ENCODE peak calls at places on chromosomes 7 and 10, in nine cellular contexts. One of them, this sample, is unnamed.
A peak's percentile ranks its signal among the peaks of the same experiment; 100 is the strongest.

GRCh38 chr7:2529161-2530075 is 9.8 kb downstream of the LFNG start:
- DNase-seq in WTC11: no peak
- DNase-seq in breast epithelium: no peak
- DNase-seq in adrenal gland: peak; percentile 80
- DNase-seq in RWPE1: peak; percentile 48
- DNase-seq in hepatocyte: no peak
- DNase-seq in dorsolateral prefrontal cortex: no peak
- DNase-seq in CD4-positive, alpha-beta T cell: peak; percentile 51
- DNase-seq in OCI-LY7: peak; percentile 76
- DNase-seq in this sample: peak; percentile 40

GRCh38 chr10:1882728-1883127 is 145.4 kb upstream of the ADARB2 start:
- DNase-seq in WTC11: no peak
- DNase-seq in breast epithelium: no peak
- DNase-seq in adrenal gland: no peak
- DNase-seq in RWPE1: no peak
- DNase-seq in hepatocyte: no peak
- DNase-seq in dorsolateral prefrontal cortex: no peak
- DNase-seq in CD4-positive, alpha-beta T cell: no peak
- DNase-seq in OCI-LY7: no peak
- DNase-seq in this sample: no peak

GRCh38 chr7:139570119-139570518 is 46.6 kb downstream of the CLEC2L start:
- DNase-seq in WTC11: no peak
- DNase-seq in breast epithelium: no peak
- DNase-seq in adrenal gland: no peak
- DNase-seq in RWPE1: no peak
- DNase-seq in hepatocyte: no peak
- DNase-seq in dorsolateral prefrontal cortex: peak; percentile 89
- DNase-seq in CD4-positive, alpha-beta T cell: no peak
- DNase-seq in OCI-LY7: no peak
- DNase-seq in this sample: no peak

GRCh38 chr7:128082431-128082830 is 51.2 kb upstream of the LRRC4 start:
- DNase-seq in WTC11: no peak
- DNase-seq in breast epithelium: no peak
- DNase-seq in adrenal gland: no peak
- DNase-seq in RWPE1: no peak
- DNase-seq in hepatocyte: no peak
- DNase-seq in dorsolateral prefrontal cortex: peak; percentile 18
- DNase-seq in CD4-positive, alpha-beta T cell: no peak
- DNase-seq in OCI-LY7: no peak
- DNase-seq in this sample: no peak

GRCh38 chr7:1673581-1674102 is 3.6 kb downstream of the ELFN1 start:
- DNase-seq in WTC11: no peak
- DNase-seq in breast epithelium: no peak
- DNase-seq in adrenal gland: peak; percentile 7
- DNase-seq in RWPE1: no peak
- DNase-seq in hepatocyte: no peak
- DNase-seq in dorsolateral prefrontal cortex: no peak
- DNase-seq in CD4-positive, alpha-beta T cell: no peak
- DNase-seq in OCI-LY7: no peak
- DNase-seq in this sample: no peak

GRCh38 chr7:101315336-101315735 is 6.3 kb downstream of the IFT22 start:
- DNase-seq in WTC11: peak; percentile 72
- DNase-seq in breast epithelium: no peak
- DNase-seq in adrenal gland: no peak
- DNase-seq in RWPE1: no peak
- DNase-seq in hepatocyte: peak; percentile 64
- DNase-seq in dorsolateral prefrontal cortex: no peak
- DNase-seq in CD4-positive, alpha-beta T cell: peak; percentile 41
- DNase-seq in OCI-LY7: peak; percentile 67
- DNase-seq in this sample: peak; percentile 48

GRCh38 chr10:11546581-11546980 is 64.9 kb downstream of the USP6NL start:
- DNase-seq in WTC11: no peak
- DNase-seq in breast epithelium: no peak
- DNase-seq in adrenal gland: no peak
- DNase-seq in RWPE1: no peak
- DNase-seq in hepatocyte: no peak
- DNase-seq in dorsolateral prefrontal cortex: no peak
- DNase-seq in CD4-positive, alpha-beta T cell: no peak
- DNase-seq in OCI-LY7: no peak
- DNase-seq in this sample: peak; percentile 40

GRCh38 chr7:157309990-157310668 is 26.7 kb upstream of the DNAJB6 start:
- DNase-seq in WTC11: peak; percentile 76
- DNase-seq in breast epithelium: peak; percentile 80
- DNase-seq in adrenal gland: no peak
- DNase-seq in RWPE1: peak; percentile 82
- DNase-seq in hepatocyte: no peak
- DNase-seq in dorsolateral prefrontal cortex: no peak
- DNase-seq in CD4-positive, alpha-beta T cell: no peak
- DNase-seq in OCI-LY7: no peak
- DNase-seq in this sample: peak; percentile 97

GRCh38 chr10:132849546-132850031 is 63.6 kb upstream of the NKX6-2 start:
- DNase-seq in WTC11: peak; percentile 7
- DNase-seq in breast epithelium: no peak
- DNase-seq in adrenal gland: no peak
- DNase-seq in RWPE1: no peak
- DNase-seq in hepatocyte: no peak
- DNase-seq in dorsolateral prefrontal cortex: peak; percentile 41
- DNase-seq in CD4-positive, alpha-beta T cell: no peak
- DNase-seq in OCI-LY7: no peak
- DNase-seq in this sample: no peak

GRCh38 chr10:133444342-133445267 is 9.1 kb upstream of the SCART1 start:
- DNase-seq in WTC11: no peak
- DNase-seq in breast epithelium: peak; percentile 12
- DNase-seq in adrenal gland: no peak
- DNase-seq in RWPE1: no peak
- DNase-seq in hepatocyte: no peak
- DNase-seq in dorsolateral prefrontal cortex: no peak
- DNase-seq in CD4-positive, alpha-beta T cell: no peak
- DNase-seq in OCI-LY7: no peak
- DNase-seq in this sample: no peak

GRCh38 chr10:132506711-132507466 is 30.7 kb upstream of the INPP5A start:
- DNase-seq in WTC11: no peak
- DNase-seq in breast epithelium: no peak
- DNase-seq in adrenal gland: no peak
- DNase-seq in RWPE1: no peak
- DNase-seq in hepatocyte: peak; percentile 40
- DNase-seq in dorsolateral prefrontal cortex: peak; percentile 42
- DNase-seq in CD4-positive, alpha-beta T cell: no peak
- DNase-seq in OCI-LY7: no peak
- DNase-seq in this sample: peak; percentile 50

GRCh38 chr10:96719205-96719604 is 1.1 kb downstream of the PIK3AP1 start:
- DNase-seq in WTC11: no peak
- DNase-seq in breast epithelium: no peak
- DNase-seq in adrenal gland: no peak
- DNase-seq in RWPE1: no peak
- DNase-seq in hepatocyte: peak; percentile 24
- DNase-seq in dorsolateral prefrontal cortex: no peak
- DNase-seq in CD4-positive, alpha-beta T cell: no peak
- DNase-seq in OCI-LY7: peak; percentile 60
- DNase-seq in this sample: no peak

GRCh38 chr7:51455948-51456347 is 139.3 kb upstream of the COBL start:
- DNase-seq in WTC11: peak; percentile 27
- DNase-seq in breast epithelium: no peak
- DNase-seq in adrenal gland: no peak
- DNase-seq in RWPE1: no peak
- DNase-seq in hepatocyte: no peak
- DNase-seq in dorsolateral prefrontal cortex: no peak
- DNase-seq in CD4-positive, alpha-beta T cell: no peak
- DNase-seq in OCI-LY7: no peak
- DNase-seq in this sample: no peak

GRCh38 chr10:15237351-15237750 is 68.9 kb upstream of the NMT2 start:
- DNase-seq in WTC11: no peak
- DNase-seq in breast epithelium: no peak
- DNase-seq in adrenal gland: no peak
- DNase-seq in RWPE1: peak; percentile 22
- DNase-seq in hepatocyte: no peak
- DNase-seq in dorsolateral prefrontal cortex: no peak
- DNase-seq in CD4-positive, alpha-beta T cell: no peak
- DNase-seq in OCI-LY7: no peak
- DNase-seq in this sample: peak; percentile 14

DNA sequence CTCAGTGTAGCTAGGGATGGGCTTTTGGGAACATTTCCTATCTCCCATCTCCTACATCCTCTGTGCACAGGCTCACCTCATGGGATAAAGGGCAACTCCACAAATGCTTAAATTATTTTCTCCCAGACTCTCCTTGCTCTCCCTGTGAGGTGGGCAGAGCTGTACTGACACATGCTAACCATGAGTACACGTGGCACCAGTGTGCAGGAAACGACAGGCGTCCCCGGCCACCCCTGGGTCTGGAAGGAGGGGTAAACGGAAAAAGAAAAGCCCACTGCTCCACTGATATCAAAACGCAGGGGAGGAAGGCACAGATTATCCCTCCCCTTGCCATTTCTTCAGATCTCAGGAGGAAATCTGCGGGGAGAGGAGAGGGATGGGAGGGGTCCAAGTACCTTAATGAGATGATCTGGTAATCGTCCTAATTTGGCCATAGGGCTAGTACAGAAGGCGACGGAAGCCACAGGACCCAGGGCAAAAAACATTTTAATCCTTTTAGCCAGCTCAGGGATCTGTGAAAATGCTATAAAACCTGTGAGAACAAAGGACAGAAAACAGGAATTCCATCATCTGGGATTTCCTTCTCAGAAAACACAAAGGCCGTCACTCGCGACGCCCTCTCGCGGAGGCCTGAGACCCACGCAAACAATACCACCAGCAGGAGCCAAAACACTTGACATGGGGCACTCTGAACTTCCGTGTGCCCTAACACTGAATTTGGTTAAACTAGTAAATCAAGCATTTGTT is 17.8 kb upstream of the CH25H start:
- DNase-seq in WTC11: no peak
- DNase-seq in breast epithelium: no peak
- DNase-seq in adrenal gland: no peak
- DNase-seq in RWPE1: no peak
- DNase-seq in hepatocyte: peak; percentile 30
- DNase-seq in dorsolateral prefrontal cortex: no peak
- DNase-seq in CD4-positive, alpha-beta T cell: no peak
- DNase-seq in OCI-LY7: no peak
- DNase-seq in this sample: no peak
- TF ChIP-seq CTCF in WTC11: no peak
- TF ChIP-seq CTCF in breast epithelium: no peak
- TF ChIP-seq CTCF in adrenal gland: peak; percentile 17
- TF ChIP-seq CTCF in RWPE1: no peak
- TF ChIP-seq CTCF in hepatocyte: peak; percentile 40
- TF ChIP-seq CTCF in dorsolateral prefrontal cortex: peak; percentile 58
- TF ChIP-seq CTCF in CD4-positive, alpha-beta T cell: peak; percentile 23
- TF ChIP-seq CTCF in OCI-LY7: no peak
- TF ChIP-seq CTCF in this sample: no peak

GRCh38 chr7:135164357-135165021 is 6.0 kb downstream of the CYREN start:
- DNase-seq in WTC11: no peak
- DNase-seq in breast epithelium: no peak
- DNase-seq in adrenal gland: no peak
- DNase-seq in RWPE1: no peak
- DNase-seq in hepatocyte: no peak
- DNase-seq in dorsolateral prefrontal cortex: no peak
- DNase-seq in CD4-positive, alpha-beta T cell: no peak
- DNase-seq in OCI-LY7: no peak
- DNase-seq in this sample: no peak
- TF ChIP-seq CTCF in WTC11: no peak
- TF ChIP-seq CTCF in breast epithelium: no peak
- TF ChIP-seq CTCF in adrenal gland: no peak
- TF ChIP-seq CTCF in RWPE1: no peak
- TF ChIP-seq CTCF in hepatocyte: no peak
- TF ChIP-seq CTCF in dorsolateral prefrontal cortex: no peak
- TF ChIP-seq CTCF in CD4-positive, alpha-beta T cell: no peak
- TF ChIP-seq CTCF in OCI-LY7: no peak
- TF ChIP-seq CTCF in this sample: no peak

DNA sequence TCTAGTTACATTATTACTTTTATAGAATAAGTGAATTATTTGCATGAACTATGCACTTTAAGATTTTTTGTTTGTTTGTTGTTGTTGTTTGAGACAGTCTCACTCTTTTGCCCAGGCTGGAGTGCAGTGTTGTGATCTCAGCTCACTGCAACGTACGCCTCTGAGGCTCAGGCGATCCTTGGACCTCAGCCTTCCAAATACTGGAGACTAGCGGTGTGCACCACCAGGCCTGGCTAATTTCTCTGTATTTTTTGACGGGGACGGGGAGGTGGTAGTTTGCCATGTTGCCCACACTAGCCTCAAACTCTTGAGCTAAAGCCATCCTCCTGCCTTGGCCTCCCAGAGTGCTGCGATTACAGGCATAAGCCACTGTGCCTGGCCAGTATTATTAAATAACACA is 29.2 kb downstream of the KCND2 start:
- DNase-seq in WTC11: no peak
- DNase-seq in breast epithelium: no peak
- DNase-seq in adrenal gland: no peak
- DNase-seq in RWPE1: no peak
- DNase-seq in hepatocyte: no peak
- DNase-seq in dorsolateral prefrontal cortex: no peak
- DNase-seq in CD4-positive, alpha-beta T cell: no peak
- DNase-seq in OCI-LY7: no peak
- DNase-seq in this sample: no peak
- TF ChIP-seq CTCF in WTC11: no peak
- TF ChIP-seq CTCF in breast epithelium: no peak
- TF ChIP-seq CTCF in adrenal gland: no peak
- TF ChIP-seq CTCF in RWPE1: no peak
- TF ChIP-seq CTCF in hepatocyte: no peak
- TF ChIP-seq CTCF in dorsolateral prefrontal cortex: no peak
- TF ChIP-seq CTCF in CD4-positive, alpha-beta T cell: no peak
- TF ChIP-seq CTCF in OCI-LY7: no peak
- TF ChIP-seq CTCF in this sample: no peak

GRCh38 chr7:99531354-99531765 is 20.6 kb downstream of the FAM200A start:
- DNase-seq in WTC11: no peak
- DNase-seq in breast epithelium: no peak
- DNase-seq in adrenal gland: no peak
- DNase-seq in RWPE1: no peak
- DNase-seq in hepatocyte: no peak
- DNase-seq in dorsolateral prefrontal cortex: no peak
- DNase-seq in CD4-positive, alpha-beta T cell: no peak
- DNase-seq in OCI-LY7: no peak
- DNase-seq in this sample: peak; percentile 18

GRCh38 chr7:99521399-99521798 is 16.9 kb downstream of the ZKSCAN5 start:
- DNase-seq in WTC11: no peak
- DNase-seq in breast epithelium: no peak
- DNase-seq in adrenal gland: no peak
- DNase-seq in RWPE1: no peak
- DNase-seq in hepatocyte: no peak
- DNase-seq in dorsolateral prefrontal cortex: no peak
- DNase-seq in CD4-positive, alpha-beta T cell: no peak
- DNase-seq in OCI-LY7: no peak
- DNase-seq in this sample: no peak

DNA sequence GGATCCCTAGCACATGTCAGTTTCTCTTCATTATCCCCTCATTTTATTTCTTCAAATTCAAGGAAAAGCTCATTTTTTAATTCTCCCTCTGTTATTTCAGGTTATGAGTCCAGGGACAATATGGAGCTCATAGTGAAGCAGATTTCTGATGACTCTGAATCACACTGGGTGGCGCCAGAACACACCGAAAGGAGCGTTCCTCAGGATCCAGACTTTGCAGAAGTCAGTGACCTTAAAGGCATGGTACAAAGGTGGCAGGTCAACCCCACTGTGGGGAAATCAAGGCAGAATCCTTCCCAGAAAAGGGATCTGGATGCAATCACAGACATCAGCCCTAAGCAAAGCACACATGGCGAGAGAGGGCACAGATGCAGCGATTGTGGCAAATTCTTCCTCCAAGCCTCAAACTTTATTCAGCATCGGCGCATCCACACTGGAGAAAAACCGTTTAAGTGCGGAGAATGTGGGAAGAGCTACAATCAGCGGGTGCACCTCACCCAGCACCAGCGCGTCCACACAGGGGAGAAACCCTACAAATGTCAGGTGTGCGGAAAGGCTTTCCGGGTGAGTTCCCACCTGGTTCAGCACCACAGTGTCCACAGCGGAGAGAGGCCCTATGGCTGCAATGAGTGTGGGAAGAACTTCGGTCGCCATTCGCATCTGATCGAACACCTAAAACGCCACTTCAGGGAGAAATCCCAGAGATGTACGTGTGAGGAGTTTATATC is 21.4 kb downstream of the ZKSCAN5 start:
- DNase-seq in WTC11: peak; percentile 37
- DNase-seq in breast epithelium: no peak
- DNase-seq in adrenal gland: no peak
- DNase-seq in RWPE1: no peak
- DNase-seq in hepatocyte: no peak
- DNase-seq in dorsolateral prefrontal cortex: no peak
- DNase-seq in CD4-positive, alpha-beta T cell: peak; percentile 25
- DNase-seq in OCI-LY7: peak; percentile 31
- DNase-seq in this sample: no peak
- TF ChIP-seq CTCF in WTC11: no peak
- TF ChIP-seq CTCF in breast epithelium: no peak
- TF ChIP-seq CTCF in adrenal gland: no peak
- TF ChIP-seq CTCF in RWPE1: no peak
- TF ChIP-seq CTCF in hepatocyte: peak; percentile 30
- TF ChIP-seq CTCF in dorsolateral prefrontal cortex: no peak
- TF ChIP-seq CTCF in CD4-positive, alpha-beta T cell: no peak
- TF ChIP-seq CTCF in OCI-LY7: peak; percentile 72
- TF ChIP-seq CTCF in this sample: peak; percentile 44